ENCODE peak calls at places on chromosomes 4 and X, in four cellular contexts. A is DMS 273 treated with DMSO at 0.1 percent for 48 hours, U is ELF-1, P is HCT116. Z is an unnamed sample.
A peak's percentile ranks its signal among the peaks of the same experiment; 100 is the strongest.

GRCh38 chrX:146224442-146224841 is 406.8 kb downstream of the SLITRK2 start:
- DNase-seq in U (peak; percentile 30), A (peak; percentile 18), P (no peak), Z (no peak)

GRCh38 chrX:150361070-150361776 is 1.9 kb upstream of the MAMLD1 start:
- DNase-seq in A (no peak), U (peak; percentile 75), P (no peak), Z (no peak)

GRCh38 chr4:22667332-22667731 is 25.4 kb upstream of the GBA3 start:
- DNase-seq in A (no peak), P (no peak), U (no peak), Z (no peak)

GRCh38 chr4:52566136-52567031 is 92.7 kb downstream of the USP46 start:
- DNase-seq in P (no peak), A (no peak), U (no peak), Z (no peak)

GRCh38 chr4:37827030-37827705 is 682 bp downstream of the PGM2 start:
- DNase-seq in U (peak; percentile 51), A (no peak), P (no peak), Z (no peak)

GRCh38 chr4:143273170-143273917 is 63.3 kb upstream of the GAB1 start:
- DNase-seq in U (no peak), A (no peak), P (no peak), Z (no peak)

GRCh38 chr4:1079711-1080265 is 33.6 kb downstream of the RNF212 start:
- DNase-seq in A (no peak), P (no peak), U (no peak), Z (no peak)

GRCh38 chr4:159487284-159487747 is 384.4 kb downstream of the RAPGEF2 start:
- DNase-seq in P (peak; percentile 65), A (no peak), U (peak; percentile 74), Z (no peak)

GRCh38 chrX:24117288-24117687 is 32.2 kb upstream of the ZFX start:
- DNase-seq in P (no peak), A (peak; percentile 80), U (no peak), Z (no peak)

GRCh38 chrX:97490656-97491055 is 606.9 kb downstream of the RPA4 start:
- DNase-seq in A (no peak), P (no peak), U (no peak), Z (no peak)

GRCh38 chrX:12011075-12011474 is 127.2 kb upstream of the FRMPD4 start:
- DNase-seq in U (no peak), A (no peak), P (no peak), Z (peak; percentile 44)

GRCh38 chrX:107025538-107025937 is 25.5 kb upstream of the MORC4 start:
- DNase-seq in U (peak; percentile 25), A (peak; percentile 10), P (peak; percentile 27), Z (no peak)